ENCODE peak calls at places on chromosomes 2 and 18, in seven cellular contexts. E, K, U, H, Y, F and D are unnamed samples. For H3K9me3, the result is how much of the 10 kb centered on the place peaks cover.

GRCh38 chr18:12074734-12075133 is 18.9 kb upstream of the ANKRD62 start:
- DNase-seq in E (no peak), K (no peak), U (no peak), H (no peak), Y (no peak), F (no peak), D (no peak)

GRCh38 chr2:18046558-18046957 is 168.1 kb downstream of the KCNS3 start:
- DNase-seq in E (no peak), K (no peak), U (no peak), H (no peak), Y (no peak), F (no peak), D (no peak)

GRCh38 chr18:63082661-63083531 is 236.7 kb downstream of the BCL2 start:
- DNase-seq in E (no peak), K (no peak), U (no peak), H (no peak), Y (no peak), F (no peak), D (no peak)

GRCh38 chr18:47215554-47216138 is 35.8 kb downstream of the SKOR2 start:
- DNase-seq in E (no peak), K (peak), U (no peak), H (peak), Y (no peak), F (no peak), D (no peak)

GRCh38 chr2:144237845-144238637 is 281.9 kb downstream of the ZEB2 start:
- DNase-seq in E (no peak), K (peak), U (no peak), H (no peak), Y (no peak), F (no peak), D (no peak)

GRCh38 chr18:67108894-67109293 is 407.6 kb downstream of the DSEL start:
- DNase-seq in E (no peak), K (no peak), U (no peak), H (no peak), Y (no peak), F (no peak), D (no peak)

GRCh38 chr18:519019-519879 is 18.7 kb upstream of the COLEC12 start:
- DNase-seq in E (no peak), K (no peak), U (no peak), H (peak), Y (peak), F (peak), D (no peak)

GRCh38 chr18:40877096-40877495 is 1077.9 kb upstream of the PIK3C3 start:
- DNase-seq in E (no peak), K (no peak), U (no peak), H (peak), Y (no peak), F (no peak), D (no peak)

GRCh38 chr2:98556634-98557033 is 51.7 kb downstream of the COA5 start:
- DNase-seq in E (no peak), K (peak), U (no peak), H (no peak), Y (no peak), F (no peak), D (no peak)

GRCh38 chr2:207847807-207848544 is 78.3 kb upstream of the FZD5 start:
- DNase-seq in E (no peak), K (no peak), U (no peak), H (no peak), Y (peak), F (no peak), D (no peak)

GRCh38 chr18:75062297-75062886 is 146.5 kb downstream of the PTGR3 start:
- DNase-seq in E (no peak), K (no peak), U (no peak), H (no peak), Y (no peak), F (no peak), D (no peak)

GRCh38 chr18:42484648-42485047 is 529.6 kb downstream of the PIK3C3 start:
- DNase-seq in E (no peak), K (no peak), U (no peak), H (no peak), Y (no peak), F (no peak), D (no peak)

GRCh38 chr2:48315847-48316194 is 214.1 kb upstream of the STON1 start:
- DNase-seq in E (no peak), K (peak), U (peak), H (no peak), Y (no peak), F (no peak), D (no peak)

GRCh38 chr2:105455488-105455991 is 56.7 kb upstream of the FHL2 start:
- DNase-seq in E (peak), K (no peak), U (no peak), H (peak), Y (peak), F (peak), D (no peak)

GRCh38 chr2:73995810-73996209 is 11.1 kb downstream of the TET3 start:
- DNase-seq in E (no peak), K (no peak), U (no peak), H (no peak), Y (no peak), F (no peak), D (no peak)

GRCh38 chr2:24204505-24204904 is 29.7 kb downstream of the FAM228A start:
- DNase-seq in E (no peak), K (no peak), U (no peak), H (no peak), Y (no peak), F (no peak), D (no peak)

DNA sequence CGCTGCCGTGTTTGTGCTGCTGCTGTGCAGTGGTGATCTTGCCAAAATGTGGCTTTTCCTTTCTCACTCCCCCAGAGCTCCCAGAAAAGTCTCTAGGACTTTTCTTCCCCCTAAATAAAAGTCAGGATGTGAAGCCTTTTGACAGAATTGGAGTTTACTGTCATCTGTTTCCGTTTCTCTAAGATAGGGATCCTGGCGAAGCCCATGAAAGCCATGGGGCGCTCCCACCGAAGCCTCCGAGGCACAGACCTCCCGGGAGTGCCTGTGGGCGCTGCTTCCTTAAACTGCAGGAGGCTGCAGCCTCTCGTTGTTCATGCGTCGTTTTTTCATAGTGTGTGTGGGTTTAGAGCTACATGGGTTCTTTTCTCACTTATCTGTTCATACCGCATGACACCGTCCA is 56.8 kb downstream of the ASAP2 start:
- DNase-seq in E (no peak), K (no peak), U (no peak), H (no peak), Y (no peak), F (no peak), D (no peak)
- H3K27ac ChIP-seq in E (peak), K (no peak), U (no peak), H (peak), Y (peak), F (peak), D (peak)

GRCh38 chr2:52703004-52703403 is 1064.6 kb upstream of the CHAC2 start:
- DNase-seq in E (no peak), K (no peak), U (no peak), H (no peak), Y (no peak), F (no peak), D (no peak)

DNA sequence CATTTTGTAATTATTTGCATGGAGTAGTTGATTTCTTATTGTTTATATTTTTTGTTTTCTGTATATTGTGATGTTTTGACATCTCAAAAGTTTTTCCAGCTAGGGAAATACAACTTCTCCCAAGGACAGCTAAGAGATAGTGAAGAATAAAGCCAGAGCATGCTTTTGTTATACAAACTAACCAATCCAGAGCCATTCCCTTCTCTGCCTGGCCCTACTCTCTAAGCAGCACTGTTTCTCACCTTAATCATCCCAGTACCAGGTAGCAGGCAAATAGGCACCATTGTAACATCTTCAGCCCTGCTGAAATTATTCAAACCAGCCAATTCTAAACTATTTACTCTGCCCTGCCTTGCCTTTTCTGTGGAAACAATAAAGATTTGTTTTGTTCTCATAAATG is 1063.4 kb upstream of the CHAC2 start:
- DNase-seq in E (no peak), K (no peak), U (no peak), H (no peak), Y (no peak), F (no peak), D (no peak)
- H3K9me3 ChIP-seq in E (under half), K (under half), U (under half), H (under half), Y (under half), F (under half), D (under half)

GRCh38 chr2:54613361-54613760 is 110.1 kb upstream of the EML6 start:
- DNase-seq in E (no peak), K (no peak), U (no peak), H (no peak), Y (no peak), F (no peak), D (no peak)
- H3K27ac ChIP-seq in E (no peak), K (no peak), U (no peak), H (no peak), Y (no peak), F (no peak), D (peak)

DNA sequence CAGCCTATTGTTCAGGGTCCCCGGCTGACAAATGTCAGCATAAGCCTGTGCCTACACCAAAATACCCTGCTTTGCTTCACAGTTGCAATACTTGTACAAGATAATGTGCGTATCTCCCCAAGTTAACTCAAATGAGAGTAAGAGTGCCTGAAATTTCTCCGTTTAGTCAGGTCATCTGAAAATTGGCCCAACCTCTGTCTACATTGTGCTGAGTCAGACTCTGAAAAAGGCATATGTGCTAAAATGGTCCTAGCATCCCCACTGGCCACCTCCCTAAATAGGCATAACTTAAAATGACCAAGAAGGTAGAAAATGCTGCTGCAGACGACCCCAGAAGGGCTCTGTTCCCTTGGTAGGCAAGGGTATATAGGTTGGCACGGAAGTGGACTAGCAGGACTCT is 1653.8 kb upstream of the DDX18 start:
- DNase-seq in E (no peak), K (no peak), U (no peak), H (no peak), Y (no peak), F (no peak), D (no peak)
- H3K9me3 ChIP-seq in E (under half), K (under half), U (under half), H (under half), Y (under half), F (under half), D (under half)

GRCh38 chr2:11102466-11102865 is 52.8 kb upstream of the SLC66A3 start:
- DNase-seq in E (peak), K (no peak), U (no peak), H (no peak), Y (no peak), F (no peak), D (no peak)
- H3K27ac ChIP-seq in E (no peak), K (no peak), U (no peak), H (no peak), Y (no peak), F (no peak), D (no peak)

GRCh38 chr18:44537521-44537920 is 143.2 kb upstream of the SETBP1 start:
- DNase-seq in E (peak), K (no peak), U (no peak), H (peak), Y (no peak), F (peak), D (no peak)

GRCh38 chr18:44545359-44545985 is 135.2 kb upstream of the SETBP1 start:
- DNase-seq in E (no peak), K (no peak), U (no peak), H (no peak), Y (no peak), F (no peak), D (no peak)

GRCh38 chr18:44543387-44543786 is 137.3 kb upstream of the SETBP1 start:
- DNase-seq in E (no peak), K (no peak), U (no peak), H (no peak), Y (no peak), F (no peak), D (no peak)

GRCh38 chr18:44541159-44541558 is 139.5 kb upstream of the SETBP1 start:
- DNase-seq in E (no peak), K (no peak), U (no peak), H (no peak), Y (no peak), F (peak), D (no peak)

GRCh38 chr18:44541781-44542180 is 138.9 kb upstream of the SETBP1 start:
- DNase-seq in E (no peak), K (no peak), U (no peak), H (no peak), Y (no peak), F (no peak), D (no peak)
- H3K9me3 ChIP-seq in E (under half), K (under half), U (under half), H (under half), Y (under half), F (under half), D (under half)

DNA sequence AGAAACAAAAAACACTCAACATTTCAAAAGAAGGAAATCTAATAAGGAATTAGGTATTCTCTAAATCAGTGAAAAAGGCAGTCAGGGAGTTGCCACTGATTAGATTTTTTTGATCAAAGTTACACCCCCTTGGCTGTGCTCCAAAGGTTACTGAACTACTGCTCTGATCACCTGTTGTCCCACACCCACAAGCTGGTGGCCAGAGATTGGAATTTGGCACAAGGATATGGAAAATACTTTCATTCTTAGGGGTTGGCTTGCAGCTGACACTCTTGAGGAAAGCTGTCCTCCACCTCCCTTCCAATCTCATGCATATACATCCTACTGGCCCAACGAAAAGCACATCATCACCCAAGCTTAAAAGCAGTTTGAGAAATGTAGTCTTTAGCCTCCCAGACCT is 329.5 kb upstream of the CHAC2 start:
- DNase-seq in E (no peak), K (no peak), U (no peak), H (no peak), Y (no peak), F (no peak), D (no peak)
- H3K27ac ChIP-seq in E (no peak), K (no peak), U (no peak), H (no peak), Y (no peak), F (no peak), D (no peak)

GRCh38 chr2:27572998-27573429 is 9.8 kb upstream of the ZNF512 start:
- DNase-seq in E (no peak), K (no peak), U (no peak), H (no peak), Y (no peak), F (no peak), D (no peak)
- H3K9me3 ChIP-seq in E (half or more), K (under half), U (under half), H (under half), Y (half or more), F (under half), D (under half)

GRCh38 chr2:57862153-57862552 is 184.5 kb upstream of the VRK2 start:
- DNase-seq in E (no peak), K (no peak), U (no peak), H (no peak), Y (no peak), F (no peak), D (no peak)

GRCh38 chr2:57864926-57865325 is 181.7 kb upstream of the VRK2 start:
- DNase-seq in E (no peak), K (no peak), U (no peak), H (no peak), Y (no peak), F (no peak), D (no peak)

GRCh38 chr2:57859755-57860154 is 186.9 kb upstream of the VRK2 start:
- DNase-seq in E (no peak), K (no peak), U (no peak), H (no peak), Y (no peak), F (no peak), D (no peak)

GRCh38 chr2:57867730-57868129 is 178.9 kb upstream of the VRK2 start:
- DNase-seq in E (no peak), K (no peak), U (no peak), H (no peak), Y (no peak), F (no peak), D (no peak)

DNA sequence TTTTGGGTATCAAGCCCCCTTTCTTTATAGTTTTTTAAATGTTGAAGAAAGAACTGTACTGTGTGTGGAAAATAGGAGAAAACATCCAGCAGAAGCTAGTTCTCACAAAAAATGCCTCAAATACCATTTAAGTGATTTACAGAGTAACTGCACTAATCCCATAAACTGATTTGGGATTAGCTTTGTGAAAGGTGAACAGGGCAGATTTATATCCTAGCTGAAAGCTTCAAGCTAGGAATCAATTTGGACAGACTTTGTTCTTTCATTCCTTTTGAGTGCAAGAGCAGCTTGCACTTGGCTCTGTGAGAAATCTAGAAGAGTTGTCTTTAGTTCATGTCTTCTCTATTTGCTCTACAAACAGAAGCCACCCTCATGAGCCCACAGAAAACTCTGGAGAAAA is 183.9 kb upstream of the VRK2 start:
- DNase-seq in E (no peak), K (no peak), U (no peak), H (no peak), Y (no peak), F (no peak), D (no peak)
- H3K27ac ChIP-seq in E (no peak), K (no peak), U (no peak), H (no peak), Y (no peak), F (no peak), D (no peak)

DNA sequence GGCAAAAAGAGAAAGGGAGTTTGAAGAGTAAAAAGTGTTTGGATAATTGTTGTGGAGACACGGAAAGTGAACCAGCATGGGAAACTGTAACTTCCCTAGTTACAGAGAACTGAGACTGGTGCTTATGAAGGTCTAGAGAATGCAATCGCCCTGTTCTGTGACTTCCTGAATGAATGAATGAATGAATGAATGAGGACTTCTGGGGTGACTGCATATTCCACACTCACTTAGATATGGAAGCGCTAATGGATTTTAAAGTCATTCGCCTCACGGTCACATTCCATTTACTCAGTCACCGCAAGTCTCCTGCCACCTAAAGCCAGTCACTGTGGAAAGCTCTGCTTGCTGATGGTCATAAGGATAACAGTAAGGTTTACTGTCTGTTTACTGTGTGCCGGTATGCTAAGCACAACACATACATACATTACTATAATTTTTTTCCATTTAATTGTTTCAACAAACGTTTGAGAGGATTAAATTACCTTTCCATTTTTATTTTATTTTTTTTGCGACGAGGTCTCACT is 138.2 kb downstream of the CABLES1 start:
- DNase-seq in E (no peak), K (no peak), U (no peak), H (no peak), Y (no peak), F (no peak), D (no peak)
- H3K9me3 ChIP-seq in E (under half), K (under half), U (under half), H (under half), Y (under half), F (under half), D (under half)